ENCODE peak calls at places on chromosomes 11 and 22, in four cellular contexts. G, L, N and K are unnamed samples.

GRCh38 chr11:69518081-69518950 is 36.9 kb downstream of the LINC01488 start:
- DNase-seq in G (peak), N (peak), L (peak), K (no peak)

GRCh38 chr22:41687901-41688364 is 734 bp downstream of the SNU13 start:
- DNase-seq in L (peak), G (peak), N (peak), K (no peak)

GRCh38 chr22:32880906-32881596 is 79.5 kb downstream of the TIMP3 start:
- DNase-seq in L (peak), N (peak), G (peak), K (peak)

GRCh38 chr22:47215851-47216250 is 453.4 kb downstream of the TBC1D22A start:
- DNase-seq in G (no peak), L (no peak), N (no peak), K (no peak)

GRCh38 chr11:120707098-120707497 is 195.6 kb downstream of the GRIK4 start:
- DNase-seq in L (no peak), G (no peak), N (no peak), K (no peak)

GRCh38 chr11:115330693-115331482 is 173.3 kb downstream of the CADM1 start:
- DNase-seq in N (no peak), G (no peak), L (no peak), K (no peak)

GRCh38 chr11:114358711-114359110 is 41.6 kb downstream of the C11orf71 start:
- DNase-seq in L (peak), N (no peak), G (peak), K (no peak)

GRCh38 chr11:65870706-65871681 is 1.6 kb downstream of the EFEMP2 start:
- DNase-seq in L (no peak), G (no peak), N (no peak), K (peak)

GRCh38 chr22:49141761-49142160 is 685.9 kb downstream of the BRD1 start:
- DNase-seq in G (no peak), L (no peak), N (no peak), K (no peak)

GRCh38 chr11:122863704-122864326 is 18.7 kb upstream of the JHY start:
- DNase-seq in L (peak), G (peak), N (no peak), K (peak)

GRCh38 chr11:42311944-42312343 is 852.5 kb upstream of the LRRC4C start:
- DNase-seq in L (no peak), N (no peak), G (no peak), K (no peak)

GRCh38 chr11:1938343-1939005 is 8.7 kb upstream of the MRPL23 start:
- DNase-seq in G (no peak), N (peak), L (no peak), K (no peak)

GRCh38 chr11:31797227-31798056 is 13.7 kb downstream of the PAX6 start:
- DNase-seq in N (no peak), G (no peak), L (no peak), K (no peak)

GRCh38 chr11:27013741-27014415 is 20.0 kb downstream of the FIBIN start:
- DNase-seq in N (no peak), G (no peak), L (peak), K (no peak)

GRCh38 chr11:57501951-57502350 is 13.6 kb downstream of the SLC43A1 start:
- DNase-seq in N (no peak), G (peak), L (peak), K (peak)

GRCh38 chr22:32994921-32995320 is 63.3 kb downstream of the SYN3 start:
- DNase-seq in N (no peak), L (no peak), G (no peak), K (no peak)

GRCh38 chr11:35142481-35143207 is 3.7 kb downstream of the CD44 start:
- DNase-seq in L (peak), N (no peak), G (peak), K (no peak)

GRCh38 chr22:30267382-30268302 is 991 bp upstream of the OSM start:
- DNase-seq in G (no peak), N (no peak), L (no peak), K (no peak)

GRCh38 chr11:61964941-61965282 is 2.5 kb downstream of the FTH1 start:
- DNase-seq in G (peak), N (no peak), L (no peak), K (no peak)
- H3K4me3 ChIP-seq in G (peak), N (peak), L (peak), K (peak)

GRCh38 chr11:44728085-44728410 is 1.3 kb downstream of the TSPAN18 start:
- DNase-seq in L (no peak), G (no peak), N (no peak), K (no peak)
- H3K4me3 ChIP-seq in L (no peak), G (peak), N (peak), K (no peak)

DNA sequence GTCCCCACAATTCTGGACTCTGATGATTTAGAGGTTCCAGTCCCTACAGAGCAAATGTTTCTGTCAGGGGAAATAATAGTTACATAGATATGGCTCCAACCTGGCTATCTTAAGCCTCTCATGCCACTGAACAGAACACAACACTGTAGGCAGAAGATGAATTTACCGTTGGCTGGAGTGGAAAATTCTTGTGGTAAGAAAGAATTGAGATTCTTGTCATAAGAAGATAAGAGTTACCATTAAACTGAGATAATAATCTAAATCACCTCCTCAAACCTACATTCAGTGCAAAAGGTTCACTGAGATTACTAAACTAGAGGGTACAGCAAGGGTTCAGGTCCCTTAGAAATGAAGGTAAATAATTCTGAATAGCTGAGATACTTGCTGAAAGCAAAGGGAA is 10.1 kb upstream of the NAALAD2 start:
- DNase-seq in L (no peak), N (no peak), G (no peak), K (no peak)
- H3K4me3 ChIP-seq in L (no peak), N (no peak), G (no peak), K (no peak)

GRCh38 chr11:64150051-64150450 is 15.9 kb downstream of the MACROD1 start:
- DNase-seq in L (no peak), N (no peak), G (no peak), K (no peak)

GRCh38 chr11:64151337-64151736 is 14.6 kb downstream of the MACROD1 start:
- DNase-seq in N (no peak), L (no peak), G (no peak), K (no peak)

GRCh38 chr11:64148200-64148916 is 17.6 kb downstream of the MACROD1 start:
- DNase-seq in N (peak), L (peak), G (peak), K (peak)

GRCh38 chr11:64150481-64151239 is 15.3 kb downstream of the MACROD1 start:
- DNase-seq in G (no peak), N (no peak), L (no peak), K (peak)

GRCh38 chr11:64148917-64149617 is 16.8 kb downstream of the MACROD1 start:
- DNase-seq in G (no peak), L (no peak), N (no peak), K (no peak)
- H3K4me3 ChIP-seq in G (no peak), L (no peak), N (no peak), K (no peak)